ENCODE peak calls at places on chromosomes 1 and 21, in four cellular contexts. Q is uterus; Y is NCI-H187 treated with DMSO at 0.1 percent for 48 hours; I is stimulated activated CD4-positive, alpha-beta T cell treated with anti-CD3 and anti-CD28 coated beads, Interleukin-15, amount 100 ng/mL, for 24 hours. B is an unnamed sample.

GRCh38 chr1:246724001-246724724 is at the start of gene SCCPDH:
- DNase-seq in I (peak), Y (peak), Q (peak), B (peak)

GRCh38 chr1:212981025-212981495 is 30.7 kb downstream of the VASH2 start:
- DNase-seq in Y (no peak), Q (peak), I (no peak), B (peak)

GRCh38 chr1:215482079-215482478 is 85.0 kb upstream of the KCTD3 start:
- DNase-seq in I (no peak), Q (no peak), Y (no peak), B (no peak)

GRCh38 chr1:229619614-229620013 is 6.3 kb downstream of the TAF5L start:
- DNase-seq in Y (no peak), Q (no peak), I (no peak), B (no peak)

GRCh38 chr21:31092867-31093266 is 54.6 kb upstream of the KRTAP19-8 start:
- DNase-seq in Q (no peak), Y (no peak), I (no peak), B (no peak)

GRCh38 chr21:31470896-31471694 is 127.0 kb upstream of the TIAM1 start:
- DNase-seq in Y (no peak), Q (no peak), I (no peak), B (no peak)

GRCh38 chr1:24182041-24182440 is 5.0 kb downstream of the IFNLR1 start:
- DNase-seq in Y (no peak), I (no peak), Q (no peak), B (no peak)

GRCh38 chr1:182035097-182035770 is 26.3 kb downstream of the ZNF648 start:
- DNase-seq in Y (no peak), I (peak), Q (no peak), B (no peak)

GRCh38 chr1:3645666-3646355 is 4.1 kb downstream of the WRAP73 start:
- DNase-seq in Q (no peak), I (no peak), Y (no peak), B (no peak)

GRCh38 chr1:43994794-43995790 is 3.7 kb downstream of the CCDC24 start:
- DNase-seq in I (peak), Y (no peak), Q (no peak), B (no peak)

GRCh38 chr21:45265721-45266517 is 21.8 kb downstream of the POFUT2 start:
- DNase-seq in Y (no peak), Q (no peak), I (no peak), B (peak)

GRCh38 chr1:6475381-6476133 is 9.6 kb upstream of the TNFRSF25 start:
- DNase-seq in Y (no peak), I (peak), Q (peak), B (no peak)